ENCODE peak calls at places on chromosome 19, in seven cellular contexts. One of them, this sample, is unnamed.

GRCh38 chr19:5934779-5935472 is 20.9 kb downstream of the CAPS start:
- DNase-seq in dorsolateral prefrontal cortex: no peak
- DNase-seq in A549: no peak
- DNase-seq in lung: peak; percentile 37
- DNase-seq in heart left ventricle: no peak
- DNase-seq in AG10803: peak; percentile 63
- DNase-seq in prostate gland: no peak
- DNase-seq in this sample: peak; percentile 71

GRCh38 chr19:40695881-40696280 is 5.4 kb upstream of the NUMBL start:
- DNase-seq in heart left ventricle: no peak
- DNase-seq in A549: no peak
- DNase-seq in dorsolateral prefrontal cortex: no peak
- DNase-seq in prostate gland: no peak
- DNase-seq in AG10803: no peak
- DNase-seq in lung: no peak
- DNase-seq in this sample: no peak

GRCh38 chr19:45972081-45972943 is 1.4 kb downstream of the NOVA2 start:
- DNase-seq in A549: no peak
- DNase-seq in AG10803: no peak
- DNase-seq in prostate gland: no peak
- DNase-seq in lung: no peak
- DNase-seq in dorsolateral prefrontal cortex: peak; percentile 21
- DNase-seq in heart left ventricle: peak; percentile 59
- DNase-seq in this sample: no peak

GRCh38 chr19:10231624-10232228 is 595 bp upstream of the S1PR2 start:
- DNase-seq in A549: no peak
- DNase-seq in lung: no peak
- DNase-seq in heart left ventricle: no peak
- DNase-seq in AG10803: no peak
- DNase-seq in dorsolateral prefrontal cortex: no peak
- DNase-seq in prostate gland: no peak
- DNase-seq in this sample: no peak

GRCh38 chr19:13521066-13521465 is 14.8 kb upstream of the CACNA1A start:
- DNase-seq in heart left ventricle: no peak
- DNase-seq in A549: no peak
- DNase-seq in dorsolateral prefrontal cortex: no peak
- DNase-seq in lung: no peak
- DNase-seq in AG10803: no peak
- DNase-seq in prostate gland: no peak
- DNase-seq in this sample: no peak

GRCh38 chr19:35874392-35874930 is 6.1 kb downstream of the APLP1 start:
- DNase-seq in heart left ventricle: no peak
- DNase-seq in lung: no peak
- DNase-seq in dorsolateral prefrontal cortex: no peak
- DNase-seq in prostate gland: no peak
- DNase-seq in A549: no peak
- DNase-seq in AG10803: no peak
- DNase-seq in this sample: no peak

GRCh38 chr19:58183822-58184215 is 958 bp downstream of the ZNF274 start:
- DNase-seq in dorsolateral prefrontal cortex: no peak
- DNase-seq in A549: no peak
- DNase-seq in AG10803: no peak
- DNase-seq in heart left ventricle: no peak
- DNase-seq in prostate gland: no peak
- DNase-seq in lung: no peak
- DNase-seq in this sample: no peak

GRCh38 chr19:41264581-41265375 is 606 bp downstream of the HNRNPUL1 start:
- DNase-seq in AG10803: peak; percentile 44
- DNase-seq in lung: peak; percentile 56
- DNase-seq in A549: peak; percentile 82
- DNase-seq in prostate gland: peak; percentile 50
- DNase-seq in heart left ventricle: peak; percentile 64
- DNase-seq in dorsolateral prefrontal cortex: peak; percentile 18
- DNase-seq in this sample: peak; percentile 29

GRCh38 chr19:33248954-33249613 is 23.4 kb upstream of the SLC7A10 start:
- DNase-seq in dorsolateral prefrontal cortex: no peak
- DNase-seq in A549: peak; percentile 90
- DNase-seq in prostate gland: no peak
- DNase-seq in lung: no peak
- DNase-seq in heart left ventricle: no peak
- DNase-seq in AG10803: no peak
- DNase-seq in this sample: no peak

GRCh38 chr19:6536138-6536671 is 5.4 kb downstream of the TNFSF9 start:
- DNase-seq in heart left ventricle: peak; percentile 28
- DNase-seq in AG10803: no peak
- DNase-seq in prostate gland: no peak
- DNase-seq in dorsolateral prefrontal cortex: peak; percentile 52
- DNase-seq in lung: peak; percentile 73
- DNase-seq in A549: peak; percentile 70
- DNase-seq in this sample: peak; percentile 38

GRCh38 chr19:41083516-41083915 is 4.7 kb upstream of the CYP2A13 start:
- DNase-seq in lung: no peak
- DNase-seq in dorsolateral prefrontal cortex: no peak
- DNase-seq in heart left ventricle: no peak
- DNase-seq in prostate gland: no peak
- DNase-seq in AG10803: no peak
- DNase-seq in A549: no peak
- DNase-seq in this sample: no peak

GRCh38 chr19:48588670-48589399 is 17.7 kb upstream of the SPACA4 start:
- DNase-seq in prostate gland: peak; percentile 91
- DNase-seq in dorsolateral prefrontal cortex: peak; percentile 81
- DNase-seq in heart left ventricle: peak; percentile 91
- DNase-seq in lung: peak; percentile 89
- DNase-seq in A549: peak; percentile 90
- DNase-seq in AG10803: peak; percentile 76
- DNase-seq in this sample: peak; percentile 84

GRCh38 chr19:30082168-30082567 is 140.1 kb downstream of the URI1 start:
- DNase-seq in AG10803: no peak
- DNase-seq in lung: no peak
- DNase-seq in A549: no peak
- DNase-seq in prostate gland: no peak
- DNase-seq in dorsolateral prefrontal cortex: no peak
- DNase-seq in heart left ventricle: no peak
- DNase-seq in this sample: no peak

GRCh38 chr19:49355890-49356289 is 6.3 kb downstream of the TEAD2 start:
- DNase-seq in heart left ventricle: peak; percentile 35
- DNase-seq in lung: no peak
- DNase-seq in dorsolateral prefrontal cortex: no peak
- DNase-seq in AG10803: peak; percentile 48
- DNase-seq in A549: no peak
- DNase-seq in prostate gland: no peak
- DNase-seq in this sample: peak; percentile 76

GRCh38 chr19:46604781-46605355 is 3.7 kb downstream of the CALM3 start:
- DNase-seq in prostate gland: no peak
- DNase-seq in dorsolateral prefrontal cortex: no peak
- DNase-seq in AG10803: no peak
- DNase-seq in heart left ventricle: peak; percentile 21
- DNase-seq in A549: no peak
- DNase-seq in lung: no peak
- DNase-seq in this sample: no peak

GRCh38 chr19:17748884-17749638 is 2.2 kb upstream of the FCHO1 start:
- DNase-seq in heart left ventricle: no peak
- DNase-seq in lung: no peak
- DNase-seq in prostate gland: no peak
- DNase-seq in A549: no peak
- DNase-seq in dorsolateral prefrontal cortex: no peak
- DNase-seq in AG10803: no peak
- DNase-seq in this sample: no peak

GRCh38 chr19:11373885-11374448 is 499 bp upstream of the SWSAP1 start:
- DNase-seq in prostate gland: no peak
- DNase-seq in lung: no peak
- DNase-seq in A549: no peak
- DNase-seq in AG10803: no peak
- DNase-seq in dorsolateral prefrontal cortex: no peak
- DNase-seq in heart left ventricle: no peak
- DNase-seq in this sample: no peak

GRCh38 chr19:34367424-34367957 is 2.5 kb downstream of the GPI start:
- DNase-seq in prostate gland: no peak
- DNase-seq in lung: no peak
- DNase-seq in heart left ventricle: no peak
- DNase-seq in dorsolateral prefrontal cortex: no peak
- DNase-seq in AG10803: no peak
- DNase-seq in A549: no peak
- DNase-seq in this sample: no peak

GRCh38 chr19:34368338-34368737 is 3.3 kb downstream of the GPI start:
- DNase-seq in heart left ventricle: no peak
- DNase-seq in prostate gland: no peak
- DNase-seq in A549: no peak
- DNase-seq in AG10803: no peak
- DNase-seq in lung: no peak
- DNase-seq in dorsolateral prefrontal cortex: no peak
- DNase-seq in this sample: no peak

GRCh38 chr19:34364830-34365462 is at the start of gene GPI:
- DNase-seq in dorsolateral prefrontal cortex: peak; percentile 68
- DNase-seq in prostate gland: peak; percentile 48
- DNase-seq in AG10803: peak; percentile 24
- DNase-seq in lung: peak; percentile 56
- DNase-seq in heart left ventricle: peak; percentile 75
- DNase-seq in A549: peak; percentile 80
- DNase-seq in this sample: peak; percentile 40

GRCh38 chr19:34365463-34366401 is 736 bp downstream of the GPI start:
- DNase-seq in heart left ventricle: peak; percentile 54
- DNase-seq in dorsolateral prefrontal cortex: peak; percentile 62
- DNase-seq in A549: no peak
- DNase-seq in prostate gland: peak; percentile 50
- DNase-seq in AG10803: peak; percentile 32
- DNase-seq in lung: peak; percentile 45
- DNase-seq in this sample: peak; percentile 44

DNA sequence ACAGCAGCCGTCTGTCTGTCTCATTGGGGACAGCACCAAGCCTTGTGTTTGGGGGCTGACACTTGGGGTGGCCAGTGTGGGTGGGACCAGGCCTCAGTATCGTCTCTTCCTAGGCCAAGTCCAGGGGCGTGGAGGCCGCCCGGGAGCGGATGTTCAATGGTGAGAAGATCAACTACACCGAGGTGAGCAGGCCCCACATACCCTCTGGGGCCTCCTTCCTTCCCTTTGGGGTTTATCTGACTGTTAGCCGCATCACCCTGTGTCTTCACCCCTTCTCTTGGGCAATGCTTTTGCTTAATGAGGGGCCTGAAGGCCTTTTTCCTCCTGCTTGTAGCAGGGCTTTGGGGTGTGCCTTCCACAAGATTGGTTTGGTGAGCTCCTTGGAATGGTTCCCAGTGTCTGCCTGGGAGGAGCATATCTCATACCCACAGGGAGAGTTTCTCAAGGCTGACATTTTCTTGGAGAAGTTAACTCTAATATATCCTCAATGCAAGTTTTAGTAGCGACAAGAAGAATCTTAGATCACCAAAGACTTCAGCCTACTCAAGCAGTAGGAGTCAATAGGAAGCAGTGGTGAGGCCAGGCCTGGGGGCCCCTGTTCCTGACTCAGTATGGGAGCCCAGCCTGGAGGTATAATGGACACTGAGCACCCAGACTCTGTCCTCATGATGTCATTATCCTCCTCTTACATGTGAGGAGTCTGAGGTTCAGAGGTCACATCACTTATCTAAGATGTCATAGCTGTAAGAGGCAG is 1.9 kb downstream of the GPI start:
- DNase-seq in AG10803: peak; percentile 77
- DNase-seq in dorsolateral prefrontal cortex: no peak
- DNase-seq in A549: no peak
- DNase-seq in prostate gland: no peak
- DNase-seq in lung: no peak
- DNase-seq in heart left ventricle: no peak
- DNase-seq in this sample: peak; percentile 84
- H3K4me3 ChIP-seq in AG10803: peak overlapping the region; percentile 82
- H3K4me3 ChIP-seq in dorsolateral prefrontal cortex: peak overlapping the region; percentile 93
- H3K4me3 ChIP-seq in A549: peak overlapping the region; percentile 95
- H3K4me3 ChIP-seq in prostate gland: no peak overlapping the region
- H3K4me3 ChIP-seq in lung: no peak overlapping the region
- H3K4me3 ChIP-seq in heart left ventricle: peak overlapping the region; percentile 94
- H3K4me3 ChIP-seq in this sample: peak overlapping the region; percentile 67

DNA sequence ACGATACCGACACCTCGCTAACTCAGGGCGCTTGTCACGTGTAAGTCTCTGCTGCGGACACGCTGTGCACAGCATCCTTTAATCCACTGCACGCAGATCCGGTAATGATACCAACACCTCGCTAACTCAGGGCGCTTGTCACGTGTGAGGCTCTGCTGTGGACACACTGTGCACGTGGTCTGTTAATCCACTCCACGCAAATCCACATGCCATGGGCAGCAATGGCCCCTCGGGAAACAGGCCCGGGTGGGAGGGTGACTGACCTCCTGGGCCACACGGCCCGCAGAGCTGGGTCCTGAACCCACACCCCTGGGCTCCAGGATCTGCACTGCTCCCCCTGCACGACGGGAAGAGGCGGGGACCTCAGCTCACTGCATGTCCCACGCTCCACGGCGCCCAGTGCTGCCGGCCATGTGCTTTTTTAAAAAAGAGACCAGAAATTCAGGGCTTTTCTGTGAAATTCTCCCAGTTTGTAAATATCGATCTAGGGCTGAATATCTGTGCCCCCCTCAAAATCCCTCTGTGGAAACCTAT is 16.1 kb downstream of the SHC2 start:
- DNase-seq in AG10803: no peak
- DNase-seq in prostate gland: no peak
- DNase-seq in lung: no peak
- DNase-seq in heart left ventricle: no peak
- DNase-seq in A549: no peak
- DNase-seq in dorsolateral prefrontal cortex: no peak
- DNase-seq in this sample: no peak
- TF ChIP-seq CTCF in AG10803: no peak
- TF ChIP-seq CTCF in prostate gland: no peak
- TF ChIP-seq CTCF in lung: no peak
- TF ChIP-seq CTCF in heart left ventricle: no peak
- TF ChIP-seq CTCF in A549: no peak
- TF ChIP-seq CTCF in dorsolateral prefrontal cortex: no peak
- TF ChIP-seq CTCF in this sample: no peak

DNA sequence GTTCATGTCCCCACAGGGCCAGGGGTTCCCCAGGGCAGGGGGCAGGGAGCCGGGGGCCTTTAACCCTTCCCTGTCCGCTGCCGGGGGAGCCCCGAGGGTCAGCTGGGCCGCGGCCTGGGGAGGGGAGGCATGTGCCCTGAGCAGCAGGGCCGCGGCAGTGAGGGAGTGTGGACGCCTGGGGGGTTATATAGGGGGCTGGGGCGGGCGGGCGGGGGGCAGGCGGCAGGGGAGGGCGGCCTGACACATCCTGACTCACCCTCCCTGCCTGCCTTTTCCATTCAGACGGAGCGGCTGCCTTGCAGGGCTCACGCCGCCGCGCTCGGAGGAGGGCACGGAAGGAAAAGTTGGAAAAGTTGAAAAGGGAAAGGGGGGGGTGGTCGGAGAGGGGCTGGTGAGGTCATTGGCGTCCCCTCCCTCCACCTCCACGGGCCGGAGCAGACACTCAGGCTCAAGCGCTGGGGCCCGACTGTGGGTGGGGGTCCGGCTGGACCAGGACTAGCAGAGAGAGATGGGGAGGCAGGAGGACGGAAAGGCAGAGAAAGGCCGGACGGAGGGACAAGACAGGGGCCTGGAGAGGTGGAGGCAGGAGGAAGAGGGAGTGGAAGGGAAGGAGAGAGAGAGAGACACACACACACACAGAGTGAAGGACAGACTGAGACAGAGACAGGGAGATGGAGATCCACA is at the start of gene IL11:
- DNase-seq in lung: no peak
- DNase-seq in A549: peak; percentile 65
- DNase-seq in heart left ventricle: no peak
- DNase-seq in dorsolateral prefrontal cortex: no peak
- DNase-seq in AG10803: peak; percentile 37
- DNase-seq in prostate gland: no peak
- DNase-seq in this sample: no peak
- H3K4me3 ChIP-seq in lung: no peak within 1 kb of the TSS
- H3K4me3 ChIP-seq in A549: peak within 1 kb of the TSS; percentile 85
- H3K4me3 ChIP-seq in heart left ventricle: peak within 1 kb of the TSS; percentile 23
- H3K4me3 ChIP-seq in dorsolateral prefrontal cortex: peak within 1 kb of the TSS; percentile 23
- H3K4me3 ChIP-seq in AG10803: peak within 1 kb of the TSS; percentile 81
- H3K4me3 ChIP-seq in prostate gland: peak within 1 kb of the TSS; percentile 19
- H3K4me3 ChIP-seq in this sample: peak within 1 kb of the TSS; percentile 59

GRCh38 chr19:42634409-42635232 is 39.9 kb upstream of the CEACAM8 start:
- DNase-seq in lung: no peak
- DNase-seq in A549: peak; percentile 73
- DNase-seq in prostate gland: no peak
- DNase-seq in dorsolateral prefrontal cortex: no peak
- DNase-seq in AG10803: peak; percentile 25
- DNase-seq in heart left ventricle: no peak
- DNase-seq in this sample: peak; percentile 41
- TF ChIP-seq CTCF in lung: no peak
- TF ChIP-seq CTCF in A549: peak; percentile 88
- TF ChIP-seq CTCF in prostate gland: peak; percentile 31
- TF ChIP-seq CTCF in dorsolateral prefrontal cortex: peak; percentile 28
- TF ChIP-seq CTCF in AG10803: peak; percentile 76
- TF ChIP-seq CTCF in heart left ventricle: peak; percentile 49
- TF ChIP-seq CTCF in this sample: peak; percentile 80

This sample was measured in fibroblast of pulmonary artery.